ENCODE peak calls at places on chromosomes 16 and 17, in five cellular contexts. X is stimulated activated CD8-positive, alpha-beta memory T cell treated with anti-CD3 and anti-CD28 coated beads, Interleukin-2, amount 100 ng/mL, for 48 hours; O is AG10803; S is substantia nigra; M is NAMALWA. I is an unnamed sample.

GRCh38 chr17:39196820-39197331 is 593 bp downstream of the CACNB1 start:
- DNase-seq in M (no peak), O (peak), X (no peak), S (peak), I (no peak)

GRCh38 chr17:34763727-34764665 is 184.6 kb downstream of the TMEM132E start:
- DNase-seq in O (no peak), X (no peak), M (no peak), S (no peak), I (no peak)

GRCh38 chr17:77323413-77324171 is 182.8 kb downstream of the SEC14L1 start:
- DNase-seq in M (peak), O (peak), S (no peak), X (no peak), I (no peak)

GRCh38 chr17:64998436-64999190 is 57.9 kb downstream of the GNA13 start:
- DNase-seq in S (no peak), M (peak), X (no peak), O (no peak), I (no peak)

GRCh38 chr17:10270258-10270657 is 71.9 kb upstream of the GAS7 start:
- DNase-seq in M (no peak), O (peak), S (no peak), X (no peak), I (no peak)

GRCh38 chr17:60743282-60743681 is 65.6 kb downstream of the BCAS3 start:
- DNase-seq in S (no peak), O (no peak), M (no peak), X (no peak), I (no peak)

GRCh38 chr16:25066426-25066746 is 45.2 kb upstream of the LCMT1 start:
- DNase-seq in M (no peak), X (no peak), O (no peak), S (no peak), I (no peak)

GRCh38 chr17:28469376-28469775 is 4.1 kb upstream of the SLC13A2 start:
- DNase-seq in X (no peak), M (no peak), S (no peak), O (no peak), I (no peak)

GRCh38 chr17:56733833-56734232 is 99.9 kb downstream of the C17orf67 start:
- DNase-seq in O (no peak), S (no peak), X (no peak), M (no peak), I (no peak)

GRCh38 chr16:75620326-75621169 is 2.5 kb downstream of the ADAT1 start:
- DNase-seq in O (no peak), M (no peak), X (peak), S (no peak), I (no peak)

GRCh38 chr16:81610144-81610842 is 165.7 kb downstream of the CMIP start:
- DNase-seq in S (peak), X (no peak), M (no peak), O (peak), I (no peak)

GRCh38 chr17:549197-550040 is 165.2 kb downstream of the VPS53 start:
- DNase-seq in O (peak), X (no peak), S (no peak), M (no peak), I (no peak)

GRCh38 chr16:85650864-85651811 is 37.6 kb downstream of the GINS2 start:
- DNase-seq in M (no peak), O (peak), X (no peak), S (peak), I (no peak)

GRCh38 chr17:72024457-72024856 is 96.4 kb upstream of the SOX9 start:
- DNase-seq in M (peak), S (no peak), O (no peak), X (no peak), I (no peak)

GRCh38 chr17:44095647-44096496 is 25.3 kb downstream of the G6PC3 start:
- DNase-seq in X (no peak), M (peak), S (peak), O (peak), I (no peak)

GRCh38 chr17:10772425-10773380 is 31.2 kb downstream of the TMEM238L start:
- DNase-seq in M (peak), X (peak), S (no peak), O (no peak), I (no peak)

GRCh38 chr16:74732951-74733350 is 32.3 kb upstream of the MLKL start:
- DNase-seq in X (no peak), S (no peak), M (no peak), O (no peak), I (no peak)

GRCh38 chr16:87647431-87648185 is 45.3 kb downstream of the JPH3 start:
- DNase-seq in M (no peak), S (no peak), O (no peak), X (no peak), I (no peak)

GRCh38 chr17:77319211-77320031 is 178.7 kb downstream of the SEC14L1 start:
- DNase-seq in S (no peak), M (no peak), X (no peak), O (peak), I (no peak)

GRCh38 chr16:1772362-1772907 is at the start of gene EME2:
- DNase-seq in O (no peak), M (peak), S (no peak), X (peak), I (no peak)

GRCh38 chr17:82205720-82206508 is 6.7 kb downstream of the CCDC57 start:
- DNase-seq in X (peak), O (peak), S (peak), M (peak), I (peak)

GRCh38 chr16:17497648-17498047 is 26.9 kb upstream of the XYLT1 start:
- DNase-seq in O (peak), X (no peak), S (no peak), M (no peak), I (no peak)

GRCh38 chr17:37770631-37771518 is 26.0 kb upstream of the HNF1B start:
- DNase-seq in S (peak), O (peak), M (peak), X (no peak), I (peak)

GRCh38 chr17:61383689-61384201 is 15.9 kb upstream of the TBX2 start:
- DNase-seq in S (no peak), O (peak), X (no peak), M (no peak), I (no peak)

GRCh38 chr17:55743103-55743679 is 7.7 kb upstream of the PCTP start:
- DNase-seq in X (no peak), O (no peak), M (no peak), S (no peak), I (no peak)

GRCh38 chr16:51120289-51121008 is 30.6 kb downstream of the SALL1 start:
- DNase-seq in M (no peak), S (no peak), X (no peak), O (no peak), I (no peak)

GRCh38 chr16:57519796-57520360 is 16.5 kb downstream of the CCDC102A start:
- DNase-seq in X (peak), M (peak), S (peak), O (peak), I (no peak)

GRCh38 chr17:68511254-68511670 is 968 bp upstream of the PRKAR1A start:
- DNase-seq in X (no peak), O (no peak), M (no peak), S (no peak), I (no peak)

GRCh38 chr17:31492880-31493655 is 101.6 kb downstream of the RAB11FIP4 start:
- DNase-seq in M (peak), S (peak), O (no peak), X (peak), I (no peak)

GRCh38 chr16:6016530-6017184 is 919.1 kb upstream of the EEF2KMT start:
- DNase-seq in M (peak), S (no peak), X (no peak), O (no peak), I (no peak)